ENCODE peak calls at places on chromosome 4, in eight cellular contexts. One of them, this sample, is unnamed. For H3K27me3 and H3K4me1, the result is how much of the 10 kb centered on the place peaks cover.

GRCh38 chr4:14880805-14881204 is 121.5 kb upstream of the CPEB2 start:
- DNase-seq in breast epithelium: no peak
- DNase-seq in heart left ventricle: no peak
- DNase-seq in adrenal gland: no peak
- DNase-seq in endothelial cell of umbilical vein: no peak
- DNase-seq in IMR-90: no peak
- DNase-seq in stomach: no peak
- DNase-seq in transverse colon: no peak
- DNase-seq in this sample: no peak

GRCh38 chr4:89800527-89801103 is 36.3 kb downstream of the SNCA start:
- DNase-seq in breast epithelium: no peak
- DNase-seq in heart left ventricle: no peak
- DNase-seq in adrenal gland: no peak
- DNase-seq in endothelial cell of umbilical vein: peak
- DNase-seq in IMR-90: peak
- DNase-seq in stomach: no peak
- DNase-seq in transverse colon: no peak
- DNase-seq in this sample: no peak

GRCh38 chr4:143711543-143712159 is 11.2 kb upstream of the FREM3 start:
- DNase-seq in breast epithelium: no peak
- DNase-seq in heart left ventricle: no peak
- DNase-seq in adrenal gland: no peak
- DNase-seq in endothelial cell of umbilical vein: no peak
- DNase-seq in IMR-90: no peak
- DNase-seq in stomach: no peak
- DNase-seq in transverse colon: no peak
- DNase-seq in this sample: no peak

GRCh38 chr4:25953740-25954139 is 39.7 kb downstream of the SMIM20 start:
- DNase-seq in breast epithelium: no peak
- DNase-seq in heart left ventricle: no peak
- DNase-seq in adrenal gland: no peak
- DNase-seq in endothelial cell of umbilical vein: no peak
- DNase-seq in IMR-90: peak
- DNase-seq in stomach: peak
- DNase-seq in transverse colon: no peak
- DNase-seq in this sample: no peak

GRCh38 chr4:77025643-77026321 is 50.0 kb downstream of the CCNI start:
- DNase-seq in breast epithelium: no peak
- DNase-seq in heart left ventricle: no peak
- DNase-seq in adrenal gland: no peak
- DNase-seq in endothelial cell of umbilical vein: no peak
- DNase-seq in IMR-90: peak
- DNase-seq in stomach: no peak
- DNase-seq in transverse colon: no peak
- DNase-seq in this sample: no peak

GRCh38 chr4:85565761-85566480 is 91.0 kb downstream of the ARHGAP24 start:
- DNase-seq in breast epithelium: no peak
- DNase-seq in heart left ventricle: no peak
- DNase-seq in adrenal gland: no peak
- DNase-seq in endothelial cell of umbilical vein: no peak
- DNase-seq in IMR-90: no peak
- DNase-seq in stomach: no peak
- DNase-seq in transverse colon: no peak
- DNase-seq in this sample: no peak

GRCh38 chr4:24771241-24771640 is 24.1 kb upstream of the SOD3 start:
- DNase-seq in breast epithelium: no peak
- DNase-seq in heart left ventricle: no peak
- DNase-seq in adrenal gland: no peak
- DNase-seq in endothelial cell of umbilical vein: no peak
- DNase-seq in IMR-90: no peak
- DNase-seq in stomach: no peak
- DNase-seq in transverse colon: no peak
- DNase-seq in this sample: no peak

GRCh38 chr4:4852591-4853362 is 6.7 kb upstream of the MSX1 start:
- DNase-seq in breast epithelium: no peak
- DNase-seq in heart left ventricle: no peak
- DNase-seq in adrenal gland: peak
- DNase-seq in endothelial cell of umbilical vein: peak
- DNase-seq in IMR-90: peak
- DNase-seq in stomach: peak
- DNase-seq in transverse colon: no peak
- DNase-seq in this sample: no peak

GRCh38 chr4:53055716-53056413 is 193.7 kb downstream of the RASL11B start:
- DNase-seq in breast epithelium: no peak
- DNase-seq in heart left ventricle: no peak
- DNase-seq in adrenal gland: no peak
- DNase-seq in endothelial cell of umbilical vein: peak
- DNase-seq in IMR-90: no peak
- DNase-seq in stomach: no peak
- DNase-seq in transverse colon: no peak
- DNase-seq in this sample: no peak

GRCh38 chr4:78069859-78070258 is 12.7 kb downstream of the FRAS1 start:
- DNase-seq in breast epithelium: no peak
- DNase-seq in heart left ventricle: no peak
- DNase-seq in adrenal gland: no peak
- DNase-seq in endothelial cell of umbilical vein: no peak
- DNase-seq in IMR-90: no peak
- DNase-seq in stomach: no peak
- DNase-seq in transverse colon: no peak
- DNase-seq in this sample: no peak
- H3K27me3 ChIP-seq in breast epithelium: under half
- H3K27me3 ChIP-seq in heart left ventricle: under half
- H3K27me3 ChIP-seq in adrenal gland: under half
- H3K27me3 ChIP-seq in endothelial cell of umbilical vein: under half
- H3K27me3 ChIP-seq in IMR-90: under half
- H3K27me3 ChIP-seq in stomach: under half
- H3K27me3 ChIP-seq in transverse colon: under half
- H3K27me3 ChIP-seq in this sample: under half

GRCh38 chr4:8591626-8592365 is 769 bp upstream of the CPZ start:
- DNase-seq in breast epithelium: no peak
- DNase-seq in heart left ventricle: no peak
- DNase-seq in adrenal gland: no peak
- DNase-seq in endothelial cell of umbilical vein: no peak
- DNase-seq in IMR-90: no peak
- DNase-seq in stomach: no peak
- DNase-seq in transverse colon: no peak
- DNase-seq in this sample: no peak
- H3K4me1 ChIP-seq in breast epithelium: under half
- H3K4me1 ChIP-seq in heart left ventricle: under half
- H3K4me1 ChIP-seq in adrenal gland: under half
- H3K4me1 ChIP-seq in endothelial cell of umbilical vein: under half
- H3K4me1 ChIP-seq in IMR-90: under half
- H3K4me1 ChIP-seq in stomach: under half
- H3K4me1 ChIP-seq in transverse colon: under half
- H3K4me1 ChIP-seq in this sample: under half

DNA sequence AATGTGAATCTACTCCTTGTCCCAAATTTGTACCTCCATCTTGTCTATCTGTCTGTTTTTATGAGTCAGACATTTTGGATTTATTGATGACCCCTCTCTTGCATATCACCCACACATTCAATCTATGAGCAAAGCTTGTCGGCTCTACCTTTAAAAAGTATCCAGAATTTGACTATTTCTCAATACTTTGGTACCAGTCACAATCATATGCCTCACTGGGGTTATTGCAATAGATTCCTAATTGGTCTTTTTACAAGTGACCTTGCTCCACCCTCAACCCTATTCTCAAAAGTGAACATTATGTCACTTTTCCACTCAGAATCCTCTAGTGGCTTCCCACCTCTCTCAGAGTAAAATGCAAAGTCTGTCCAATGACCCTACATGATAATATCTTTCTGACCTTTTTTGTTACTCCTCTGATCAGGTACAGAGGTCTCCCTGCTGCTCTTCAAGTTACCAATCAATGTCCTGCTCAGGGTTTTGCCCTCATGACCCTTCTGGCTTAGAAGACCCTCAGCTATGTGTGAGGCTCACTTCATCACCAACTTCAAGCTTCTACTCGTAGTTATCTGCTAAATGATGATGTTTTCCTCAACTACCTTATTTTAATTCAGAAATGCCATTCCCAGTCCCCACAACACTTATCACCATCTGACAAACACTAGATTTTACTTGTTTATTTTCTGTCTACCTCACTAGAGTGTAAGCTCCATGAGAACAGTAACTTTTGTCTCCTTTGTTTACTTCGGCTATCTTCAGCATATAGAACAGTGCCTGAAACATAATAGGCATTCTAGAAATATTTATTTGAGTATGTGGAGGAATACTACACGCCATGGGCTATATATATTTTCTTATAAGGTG is 22.4 kb downstream of the AFP start:
- DNase-seq in breast epithelium: no peak
- DNase-seq in heart left ventricle: no peak
- DNase-seq in adrenal gland: no peak
- DNase-seq in endothelial cell of umbilical vein: no peak
- DNase-seq in IMR-90: no peak
- DNase-seq in stomach: no peak
- DNase-seq in transverse colon: no peak
- DNase-seq in this sample: no peak
- TF ChIP-seq POLR2A in breast epithelium: no peak
- TF ChIP-seq POLR2A in heart left ventricle: no peak
- TF ChIP-seq POLR2A in adrenal gland: no peak
- TF ChIP-seq POLR2A in endothelial cell of umbilical vein: no peak
- TF ChIP-seq POLR2A in IMR-90: no peak
- TF ChIP-seq POLR2A in stomach: no peak
- TF ChIP-seq POLR2A in transverse colon: no peak
- TF ChIP-seq POLR2A in this sample: no peak

GRCh38 chr4:80192937-80193336 is 4.4 kb upstream of the PRDM8 start:
- DNase-seq in breast epithelium: no peak
- DNase-seq in heart left ventricle: no peak
- DNase-seq in adrenal gland: no peak
- DNase-seq in endothelial cell of umbilical vein: no peak
- DNase-seq in IMR-90: peak
- DNase-seq in stomach: no peak
- DNase-seq in transverse colon: no peak
- DNase-seq in this sample: no peak
- H3K27me3 ChIP-seq in breast epithelium: half or more
- H3K27me3 ChIP-seq in heart left ventricle: under half
- H3K27me3 ChIP-seq in adrenal gland: under half
- H3K27me3 ChIP-seq in endothelial cell of umbilical vein: half or more
- H3K27me3 ChIP-seq in IMR-90: under half
- H3K27me3 ChIP-seq in stomach: under half
- H3K27me3 ChIP-seq in transverse colon: half or more
- H3K27me3 ChIP-seq in this sample: under half

GRCh38 chr4:39616651-39617050 is 22.0 kb downstream of the SMIM14 start:
- DNase-seq in breast epithelium: no peak
- DNase-seq in heart left ventricle: no peak
- DNase-seq in adrenal gland: no peak
- DNase-seq in endothelial cell of umbilical vein: peak
- DNase-seq in IMR-90: no peak
- DNase-seq in stomach: no peak
- DNase-seq in transverse colon: no peak
- DNase-seq in this sample: no peak

GRCh38 chr4:39609454-39609911 is 29.2 kb downstream of the SMIM14 start:
- DNase-seq in breast epithelium: no peak
- DNase-seq in heart left ventricle: no peak
- DNase-seq in adrenal gland: no peak
- DNase-seq in endothelial cell of umbilical vein: no peak
- DNase-seq in IMR-90: no peak
- DNase-seq in stomach: no peak
- DNase-seq in transverse colon: no peak
- DNase-seq in this sample: peak

GRCh38 chr4:39613093-39613656 is 25.5 kb downstream of the SMIM14 start:
- DNase-seq in breast epithelium: no peak
- DNase-seq in heart left ventricle: no peak
- DNase-seq in adrenal gland: no peak
- DNase-seq in endothelial cell of umbilical vein: peak
- DNase-seq in IMR-90: peak
- DNase-seq in stomach: no peak
- DNase-seq in transverse colon: no peak
- DNase-seq in this sample: no peak

GRCh38 chr4:39617534-39617933 is 21.1 kb downstream of the SMIM14 start:
- DNase-seq in breast epithelium: no peak
- DNase-seq in heart left ventricle: no peak
- DNase-seq in adrenal gland: no peak
- DNase-seq in endothelial cell of umbilical vein: no peak
- DNase-seq in IMR-90: no peak
- DNase-seq in stomach: no peak
- DNase-seq in transverse colon: no peak
- DNase-seq in this sample: no peak

GRCh38 chr4:39614487-39615162 is 24.0 kb downstream of the SMIM14 start:
- DNase-seq in breast epithelium: no peak
- DNase-seq in heart left ventricle: no peak
- DNase-seq in adrenal gland: no peak
- DNase-seq in endothelial cell of umbilical vein: peak
- DNase-seq in IMR-90: peak
- DNase-seq in stomach: no peak
- DNase-seq in transverse colon: no peak
- DNase-seq in this sample: no peak
- H3K4me1 ChIP-seq in breast epithelium: under half
- H3K4me1 ChIP-seq in heart left ventricle: under half
- H3K4me1 ChIP-seq in adrenal gland: under half
- H3K4me1 ChIP-seq in endothelial cell of umbilical vein: under half
- H3K4me1 ChIP-seq in IMR-90: under half
- H3K4me1 ChIP-seq in stomach: half or more
- H3K4me1 ChIP-seq in transverse colon: half or more
- H3K4me1 ChIP-seq in this sample: under half

GRCh38 chr4:2534904-2535385 is 1.5 kb upstream of the FAM193A start:
- DNase-seq in breast epithelium: no peak
- DNase-seq in heart left ventricle: no peak
- DNase-seq in adrenal gland: no peak
- DNase-seq in endothelial cell of umbilical vein: no peak
- DNase-seq in IMR-90: peak
- DNase-seq in stomach: no peak
- DNase-seq in transverse colon: no peak
- DNase-seq in this sample: no peak

GRCh38 chr4:2535386-2536192 is 858 bp upstream of the FAM193A start:
- DNase-seq in breast epithelium: peak
- DNase-seq in heart left ventricle: peak
- DNase-seq in adrenal gland: peak
- DNase-seq in endothelial cell of umbilical vein: no peak
- DNase-seq in IMR-90: peak
- DNase-seq in stomach: peak
- DNase-seq in transverse colon: peak
- DNase-seq in this sample: peak

GRCh38 chr4:2537011-2537830 is 774 bp downstream of the FAM193A start:
- DNase-seq in breast epithelium: peak
- DNase-seq in heart left ventricle: peak
- DNase-seq in adrenal gland: peak
- DNase-seq in endothelial cell of umbilical vein: peak
- DNase-seq in IMR-90: peak
- DNase-seq in stomach: peak
- DNase-seq in transverse colon: peak
- DNase-seq in this sample: peak

GRCh38 chr4:2536193-2537010 is at the start of gene FAM193A:
- DNase-seq in breast epithelium: peak
- DNase-seq in heart left ventricle: peak
- DNase-seq in adrenal gland: peak
- DNase-seq in endothelial cell of umbilical vein: peak
- DNase-seq in IMR-90: peak
- DNase-seq in stomach: peak
- DNase-seq in transverse colon: peak
- DNase-seq in this sample: peak
- TF ChIP-seq POLR2A in breast epithelium: no peak
- TF ChIP-seq POLR2A in heart left ventricle: no peak
- TF ChIP-seq POLR2A in adrenal gland: no peak
- TF ChIP-seq POLR2A in endothelial cell of umbilical vein: peak
- TF ChIP-seq POLR2A in IMR-90: peak
- TF ChIP-seq POLR2A in stomach: no peak
- TF ChIP-seq POLR2A in transverse colon: no peak
- TF ChIP-seq POLR2A in this sample: no peak

DNA sequence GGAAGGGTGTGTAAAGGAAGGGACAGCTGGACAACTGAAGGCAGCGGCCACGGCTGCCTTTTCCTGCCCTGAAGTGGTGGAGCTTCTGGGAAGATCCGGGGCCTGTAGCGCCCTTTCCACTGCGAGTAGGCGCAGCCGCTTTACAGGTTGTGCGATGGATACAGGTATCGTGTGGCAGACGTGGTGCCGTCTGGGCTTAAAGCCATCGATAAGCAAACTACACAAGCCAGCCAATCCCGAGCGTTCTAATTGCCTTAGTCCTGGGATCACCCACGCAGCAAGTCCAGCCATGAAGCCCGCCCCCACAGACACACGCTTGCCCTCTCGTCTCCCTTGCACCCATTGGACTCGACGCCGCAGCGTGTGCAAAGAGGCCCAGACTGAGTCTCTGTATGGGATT is 15.4 kb downstream of the NKX6-1 start:
- DNase-seq in breast epithelium: no peak
- DNase-seq in heart left ventricle: no peak
- DNase-seq in adrenal gland: no peak
- DNase-seq in endothelial cell of umbilical vein: no peak
- DNase-seq in IMR-90: no peak
- DNase-seq in stomach: no peak
- DNase-seq in transverse colon: no peak
- DNase-seq in this sample: no peak
- H3K27me3 ChIP-seq in breast epithelium: half or more
- H3K27me3 ChIP-seq in heart left ventricle: half or more
- H3K27me3 ChIP-seq in adrenal gland: half or more
- H3K27me3 ChIP-seq in endothelial cell of umbilical vein: half or more
- H3K27me3 ChIP-seq in IMR-90: half or more
- H3K27me3 ChIP-seq in stomach: half or more
- H3K27me3 ChIP-seq in transverse colon: half or more
- H3K27me3 ChIP-seq in this sample: under half

This sample was measured in Peyer's patch.